ENCODE peak calls at places on chromosomes 7 and 10, in five cellular contexts. N, J, Z, M and E are unnamed samples.

GRCh38 chr10:21495002-21495685 is 30.3 kb downstream of the SKIDA1 start:
- DNase-seq in Z (peak; percentile 22), N (no peak), J (peak; percentile 5), M (no peak), E (no peak)

GRCh38 chr10:83333566-83333965 is 805.7 kb upstream of the GHITM start:
- DNase-seq in Z (no peak), N (no peak), M (no peak), J (no peak), E (no peak)

GRCh38 chr10:29734980-29735627 is 100.3 kb upstream of the SVIL start:
- DNase-seq in M (peak; percentile 40), N (peak; percentile 38), J (peak; percentile 42), Z (peak; percentile 80), E (peak; percentile 23)

GRCh38 chr7:36202347-36202896 is 49.4 kb downstream of the EEPD1 start:
- DNase-seq in Z (no peak), M (no peak), J (no peak), N (no peak), E (no peak)

GRCh38 chr7:149071641-149072437 is 18.7 kb downstream of the ZNF786 start:
- DNase-seq in M (peak; percentile 95), N (no peak), J (no peak), Z (no peak), E (peak; percentile 16)

GRCh38 chr7:73606801-73607691 is 17.3 kb downstream of the MLXIPL start:
- DNase-seq in M (peak; percentile 53), J (peak; percentile 61), Z (peak; percentile 49), N (peak; percentile 63), E (peak; percentile 32)

GRCh38 chr10:133225707-133226191 is 4.3 kb upstream of the UTF1 start:
- DNase-seq in N (no peak), M (no peak), Z (no peak), J (no peak), E (no peak)

GRCh38 chr10:124025152-124025551 is 68.2 kb downstream of the CHST15 start:
- DNase-seq in J (no peak), N (no peak), Z (no peak), M (no peak), E (no peak)

GRCh38 chr10:103637855-103638561 is 144.5 kb downstream of the NEURL1 start:
- DNase-seq in N (no peak), Z (peak; percentile 76), M (no peak), J (no peak), E (no peak)

GRCh38 chr7:29748286-29749099 is 57.8 kb upstream of the WIPF3 start:
- DNase-seq in J (peak; percentile 75), M (peak; percentile 27), N (peak; percentile 75), Z (no peak), E (no peak)

GRCh38 chr7:114818501-114818900 is 103.4 kb upstream of the MDFIC start:
- DNase-seq in Z (no peak), M (no peak), N (no peak), J (no peak), E (no peak)

GRCh38 chr10:8568401-8568800 is 513.9 kb downstream of the GATA3 start:
- DNase-seq in Z (no peak), M (no peak), J (peak; percentile 32), N (peak; percentile 45), E (no peak)

GRCh38 chr10:43208147-43209063 is 58.5 kb downstream of the RASGEF1A start:
- DNase-seq in M (no peak), N (no peak), Z (peak; percentile 15), J (no peak), E (no peak)

GRCh38 chr7:119900996-119901395 is 372.0 kb upstream of the KCND2 start:
- DNase-seq in Z (no peak), J (no peak), N (no peak), M (no peak), E (no peak)

GRCh38 chr10:58932821-58933314 is 243.6 kb upstream of the PHYHIPL start:
- DNase-seq in J (no peak), Z (no peak), M (no peak), N (no peak), E (no peak)

GRCh38 chr7:44284881-44285541 is 40.4 kb downstream of the CAMK2B start:
- DNase-seq in Z (no peak), M (no peak), J (no peak), N (no peak), E (no peak)

GRCh38 chr7:45074738-45075644 is 13.8 kb downstream of the NACAD start:
- DNase-seq in N (no peak), J (no peak), M (no peak), Z (no peak), E (no peak)

GRCh38 chr7:139016931-139017511 is 18.8 kb downstream of the ZC3HAV1L start:
- DNase-seq in M (peak; percentile 78), J (peak; percentile 70), Z (peak; percentile 58), N (peak; percentile 87), E (no peak)

GRCh38 chr10:118968482-118968881 is 61.0 kb upstream of the NANOS1 start:
- DNase-seq in M (no peak), N (no peak), Z (no peak), J (no peak), E (no peak)

GRCh38 chr10:102831322-102832071 is 5.7 kb downstream of the CYP17A1 start:
- DNase-seq in Z (no peak), J (no peak), N (no peak), M (no peak), E (no peak)

GRCh38 chr7:116698930-116699722 is 27.1 kb downstream of the MET start:
- DNase-seq in Z (no peak), M (no peak), N (no peak), J (no peak), E (no peak)

GRCh38 chr10:118501171-118501570 is 94.3 kb downstream of the PRLHR start:
- DNase-seq in N (no peak), M (no peak), Z (no peak), J (no peak), E (no peak)